ENCODE peak calls at places on chromosomes 16 and 17, in four cellular contexts. M is HCT116, H is keratinocyte, Q is H1. V is an unnamed sample.
A peak's percentile ranks its signal among the peaks of the same experiment; 100 is the strongest.

GRCh38 chr17:74429604-74430384 is 2.1 kb upstream of the GPRC5C start:
- DNase-seq in M (no peak), H (no peak), Q (no peak), V (no peak)

GRCh38 chr16:8697965-8698364 is 23.5 kb downstream of the ABAT start:
- DNase-seq in M (no peak), H (no peak), Q (no peak), V (no peak)

GRCh38 chr16:77898671-77899211 is 110.4 kb downstream of the VAT1L start:
- DNase-seq in M (no peak), H (no peak), Q (no peak), V (no peak)

GRCh38 chr17:55540414-55541091 is 29.3 kb upstream of the SMIM36 start:
- DNase-seq in M (no peak), H (peak; percentile 5), Q (no peak), V (no peak)

GRCh38 chr17:66367112-66367511 is 64.7 kb downstream of the PRKCA start:
- DNase-seq in M (no peak), H (no peak), Q (no peak), V (no peak)

GRCh38 chr16:74726736-74727135 is 26.1 kb upstream of the MLKL start:
- DNase-seq in M (no peak), H (no peak), Q (peak; percentile 86), V (peak; percentile 28)

GRCh38 chr16:4800290-4801041 is 2.0 kb downstream of the ROGDI start:
- DNase-seq in M (no peak), H (no peak), Q (no peak), V (no peak)

GRCh38 chr16:77212736-77213541 is 13.7 kb downstream of the SYCE1L start:
- DNase-seq in M (no peak), H (no peak), Q (peak; percentile 92), V (peak; percentile 55)

GRCh38 chr17:74532115-74532514 is 840 bp upstream of the CD300LB start:
- DNase-seq in M (no peak), H (no peak), Q (no peak), V (peak; percentile 14)

GRCh38 chr16:82197540-82198240 is 27.7 kb upstream of the MPHOSPH6 start:
- DNase-seq in M (no peak), H (peak; percentile 13), Q (no peak), V (no peak)

GRCh38 chr16:87710887-87711286 is 54.9 kb downstream of the KLHDC4 start:
- DNase-seq in M (no peak), H (no peak), Q (no peak), V (no peak)

GRCh38 chr16:64381979-64382378 is 739.9 kb downstream of the CDH11 start:
- DNase-seq in M (no peak), H (no peak), Q (no peak), V (no peak)

GRCh38 chr17:32471652-32472051 is 15.1 kb upstream of the CDK5R1 start:
- DNase-seq in M (no peak), H (no peak), Q (no peak), V (no peak)

GRCh38 chr17:80034977-80035686 is 540 bp downstream of the TBC1D16 start:
- DNase-seq in M (no peak), H (no peak), Q (peak; percentile 75), V (no peak)

GRCh38 chr17:60087882-60088669 is 9.4 kb upstream of the HEATR6 start:
- DNase-seq in M (no peak), H (no peak), Q (no peak), V (no peak)

GRCh38 chr16:81371106-81371505 is 56.3 kb downstream of the GAN start:
- DNase-seq in M (no peak), H (no peak), Q (no peak), V (no peak)

GRCh38 chr17:32755045-32755805 is 121.7 kb downstream of the MYO1D start:
- DNase-seq in M (peak; percentile 52), H (peak; percentile 17), Q (no peak), V (peak; percentile 55)

GRCh38 chr17:74994440-74994839 is 7.0 kb downstream of the CDR2L start:
- DNase-seq in M (no peak), H (no peak), Q (no peak), V (no peak)

GRCh38 chr16:66948034-66948821 is 12.8 kb upstream of the CES3 start:
- DNase-seq in M (no peak), H (no peak), Q (no peak), V (no peak)

GRCh38 chr17:71084219-71084618 is 914.9 kb downstream of the KCNJ2 start:
- DNase-seq in M (peak; percentile 69), H (no peak), Q (peak; percentile 73), V (peak; percentile 32)

GRCh38 chr17:1005361-1005946 is 8.5 kb downstream of the TIMM22 start:
- DNase-seq in M (no peak), H (no peak), Q (no peak), V (no peak)

GRCh38 chr17:5049314-5049819 is 14.1 kb upstream of the SLC52A1 start:
- DNase-seq in M (no peak), H (no peak), Q (no peak), V (peak; percentile 78)

GRCh38 chr17:80926601-80927250 is 64.9 kb upstream of the CHMP6 start:
- DNase-seq in M (no peak), H (no peak), Q (no peak), V (no peak)

GRCh38 chr17:72397687-72398086 is 276.9 kb downstream of the SOX9 start:
- DNase-seq in M (no peak), H (no peak), Q (no peak), V (no peak)

GRCh38 chr17:2707721-2708584 is 3.6 kb downstream of the CLUH start:
- DNase-seq in M (no peak), H (no peak), Q (peak; percentile 81), V (peak; percentile 34)

GRCh38 chr16:75099738-75100615 is 16.6 kb downstream of the LDHD start:
- DNase-seq in M (no peak), H (no peak), Q (no peak), V (peak; percentile 42)

GRCh38 chr17:60586288-60586974 is 13.6 kb upstream of the PPM1D start:
- DNase-seq in M (no peak), H (no peak), Q (no peak), V (peak; percentile 10)

GRCh38 chr16:84041421-84041820 is 1.2 kb downstream of the SLC38A8 start:
- DNase-seq in M (no peak), H (no peak), Q (no peak), V (no peak)
- H3K79me2 ChIP-seq in M (no peaks in the 10 kb centered on the region), H (no peaks in the 10 kb centered on the region), Q (no peaks in the 10 kb centered on the region), V (no peaks in the 10 kb centered on the region)

GRCh38 chr16:31193874-31194273 is 8.7 kb downstream of the PYCARD start:
- DNase-seq in M (no peak), H (no peak), Q (no peak), V (no peak)

GRCh38 chr16:31191697-31192428 is 10.7 kb downstream of the PYCARD start:
- DNase-seq in M (no peak), H (no peak), Q (no peak), V (no peak)

GRCh38 chr16:31194898-31195297 is 7.7 kb downstream of the PYCARD start:
- DNase-seq in M (no peak), H (no peak), Q (no peak), V (no peak)

GRCh38 chr16:31190818-31191444 is 11.0 kb downstream of the FUS start:
- DNase-seq in M (no peak), H (no peak), Q (no peak), V (no peak)

GRCh38 chr16:31192856-31193642 is 9.5 kb downstream of the PYCARD start:
- DNase-seq in M (no peak), H (no peak), Q (no peak), V (no peak)
- H3K79me2 ChIP-seq in M (peaks cover 91% of the 10 kb centered on the region), H (peaks cover 12% of the 10 kb centered on the region), Q (no peaks in the 10 kb centered on the region), V (peaks cover 20% of the 10 kb centered on the region)

DNA sequence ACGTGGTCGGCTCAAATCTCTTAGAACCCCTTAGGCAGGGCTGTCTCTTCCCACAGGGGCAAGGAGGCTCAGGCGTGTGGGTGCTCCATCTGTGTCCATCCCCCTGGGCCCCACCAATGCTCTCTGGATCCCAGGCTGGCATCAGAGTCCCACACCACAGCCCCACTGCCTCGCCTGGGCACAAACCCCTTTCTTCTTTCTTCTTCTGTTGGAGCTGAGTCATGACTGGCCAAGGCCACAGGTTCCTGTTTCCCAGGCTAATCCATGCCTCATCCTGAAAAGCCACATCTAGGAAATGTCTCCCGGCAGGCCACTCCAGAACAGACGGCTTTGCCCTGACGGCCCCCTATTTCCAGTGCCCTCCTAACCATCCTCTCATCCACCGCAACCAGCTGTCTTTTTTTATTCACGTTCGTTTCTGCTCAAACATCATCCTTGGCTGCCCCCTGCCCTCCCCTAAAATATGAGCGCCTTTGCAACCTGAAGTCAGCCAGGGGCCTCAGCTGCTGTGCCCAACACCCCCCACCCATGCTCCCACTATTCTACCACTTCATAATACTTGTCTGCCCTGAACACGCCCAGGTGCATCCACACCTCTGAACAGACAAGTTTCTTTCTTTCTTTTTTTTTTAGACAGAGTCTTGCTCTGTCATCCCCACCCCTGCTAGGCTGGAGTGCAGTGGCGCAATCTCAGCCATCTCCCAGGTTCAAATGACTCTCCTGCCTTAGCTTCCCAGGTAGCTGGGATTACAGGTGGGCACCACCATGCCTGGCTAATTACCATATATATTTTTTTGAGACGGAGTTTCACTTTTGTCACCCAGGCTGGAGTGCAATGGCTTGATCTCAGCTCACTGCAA is 27.0 kb downstream of the CEP295NL start:
- DNase-seq in M (no peak), H (no peak), Q (no peak), V (no peak)
- H3K79me2 ChIP-seq in M (no peaks in the 10 kb centered on the region), H (no peaks in the 10 kb centered on the region), Q (no peaks in the 10 kb centered on the region), V (no peaks in the 10 kb centered on the region)

GRCh38 chr17:44916781-44917241 is 1.5 kb upstream of the GFAP start:
- DNase-seq in M (no peak), H (no peak), Q (no peak), V (no peak)
- H3K79me2 ChIP-seq in M (no peaks in the 10 kb centered on the region), H (no peaks in the 10 kb centered on the region), Q (no peaks in the 10 kb centered on the region), V (no peaks in the 10 kb centered on the region)

DNA sequence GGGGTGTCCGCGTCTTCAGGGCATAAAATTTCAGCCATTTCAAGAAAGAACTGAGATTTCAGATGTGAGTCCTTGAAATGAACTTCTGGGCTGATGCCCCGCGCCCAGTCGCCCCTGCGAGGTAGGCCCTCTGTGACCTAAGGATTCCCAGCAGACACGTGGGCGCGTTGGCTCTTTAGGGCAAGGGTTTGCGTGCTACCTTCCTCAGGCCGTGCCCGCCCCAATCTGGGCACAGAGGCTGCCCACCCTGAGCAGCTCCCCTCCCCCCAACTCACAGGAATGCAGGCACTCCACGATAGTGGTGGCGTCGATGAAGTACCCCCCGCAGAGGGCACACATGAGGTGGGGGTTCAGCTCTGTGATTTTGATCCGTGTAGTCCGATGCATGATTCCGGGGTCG is 8.1 kb downstream of the PCGF2 start:
- DNase-seq in M (no peak), H (no peak), Q (no peak), V (no peak)
- H3K79me2 ChIP-seq in M (peaks cover 45% of the 10 kb centered on the region), H (peaks cover 39% of the 10 kb centered on the region), Q (peaks cover 24% of the 10 kb centered on the region), V (peaks cover 44% of the 10 kb centered on the region)

DNA sequence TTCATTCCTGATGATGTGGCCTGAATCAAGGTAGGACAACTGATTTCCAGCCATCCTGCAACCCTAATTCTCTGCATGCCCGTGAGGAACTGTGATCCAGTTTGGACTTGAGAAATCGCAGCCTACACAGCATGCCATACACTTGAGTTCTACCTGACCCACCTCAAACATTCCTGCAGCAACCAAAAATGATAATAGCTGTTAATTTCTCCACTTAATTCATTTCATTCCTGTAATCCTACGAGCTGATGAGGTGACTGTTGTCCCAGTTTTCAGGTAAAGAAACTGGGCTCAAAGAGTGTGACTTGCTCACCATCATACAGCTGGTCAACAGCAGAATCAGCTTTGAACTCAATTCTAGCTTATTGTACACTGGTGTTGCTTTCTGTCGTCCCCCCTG is 2.2 kb upstream of the GAS7 start:
- DNase-seq in M (no peak), H (no peak), Q (no peak), V (no peak)
- H3K79me2 ChIP-seq in M (no peaks in the 10 kb centered on the region), H (no peaks in the 10 kb centered on the region), Q (no peaks in the 10 kb centered on the region), V (no peaks in the 10 kb centered on the region)

V was measured in OCI-LY7.